ENCODE peak calls at places on chromosomes 4 and X, in seven cellular contexts. K, S, A, D, O, F and G are unnamed samples. For H3K4me1, the result is how much of the 10 kb centered on the place peaks cover.

GRCh38 chr4:87353592-87353991 is 30.9 kb upstream of the HSD17B13 start:
- DNase-seq in K (peak), S (no peak), A (peak), D (peak), O (peak), F (peak), G (no peak)

GRCh38 chr4:3372264-3372932 is 69.4 kb upstream of the HGFAC start:
- DNase-seq in K (no peak), S (no peak), A (no peak), D (no peak), O (no peak), F (no peak), G (no peak)

GRCh38 chr4:83780334-83780733 is 244.4 kb downstream of the GPAT3 start:
- DNase-seq in K (no peak), S (no peak), A (no peak), D (peak), O (peak), F (no peak), G (no peak)

GRCh38 chrX:46601283-46601682 is 27.7 kb downstream of the CHST7 start:
- DNase-seq in K (no peak), S (no peak), A (no peak), D (no peak), O (no peak), F (no peak), G (no peak)

GRCh38 chr4:56940403-56940802 is 32.7 kb downstream of the REST start:
- DNase-seq in K (no peak), S (no peak), A (no peak), D (no peak), O (no peak), F (no peak), G (no peak)

GRCh38 chrX:107861056-107861455 is 35.4 kb downstream of the MID2 start:
- DNase-seq in K (no peak), S (no peak), A (no peak), D (peak), O (no peak), F (no peak), G (no peak)

GRCh38 chr4:28557755-28558154 is 1697.1 kb downstream of the STIM2 start:
- DNase-seq in K (no peak), S (no peak), A (no peak), D (peak), O (peak), F (no peak), G (no peak)

GRCh38 chr4:7739077-7739917 is 200.4 kb downstream of the AFAP1 start:
- DNase-seq in K (no peak), S (no peak), A (no peak), D (no peak), O (no peak), F (no peak), G (no peak)

GRCh38 chr4:38106886-38107514 is 146.8 kb downstream of the PTTG2 start:
- DNase-seq in K (no peak), S (no peak), A (no peak), D (no peak), O (no peak), F (no peak), G (no peak)

GRCh38 chr4:54185871-54186270 is 43.2 kb upstream of the PDGFRA start:
- DNase-seq in K (no peak), S (no peak), A (no peak), D (no peak), O (no peak), F (no peak), G (no peak)

GRCh38 chrX:100747090-100747489 is 15.2 kb upstream of the SYTL4 start:
- DNase-seq in K (no peak), S (no peak), A (no peak), D (no peak), O (no peak), F (no peak), G (no peak)

GRCh38 chr4:143700420-143701352 is at the start of gene FREM3:
- DNase-seq in K (no peak), S (no peak), A (peak), D (no peak), O (peak), F (no peak), G (no peak)

GRCh38 chrX:19811807-19812604 is 75.4 kb downstream of the SH3KBP1 start:
- DNase-seq in K (no peak), S (no peak), A (no peak), D (no peak), O (no peak), F (no peak), G (no peak)

GRCh38 chr4:9765091-9765490 is 16.3 kb upstream of the DRD5 start:
- DNase-seq in K (no peak), S (no peak), A (peak), D (peak), O (no peak), F (no peak), G (no peak)

DNA sequence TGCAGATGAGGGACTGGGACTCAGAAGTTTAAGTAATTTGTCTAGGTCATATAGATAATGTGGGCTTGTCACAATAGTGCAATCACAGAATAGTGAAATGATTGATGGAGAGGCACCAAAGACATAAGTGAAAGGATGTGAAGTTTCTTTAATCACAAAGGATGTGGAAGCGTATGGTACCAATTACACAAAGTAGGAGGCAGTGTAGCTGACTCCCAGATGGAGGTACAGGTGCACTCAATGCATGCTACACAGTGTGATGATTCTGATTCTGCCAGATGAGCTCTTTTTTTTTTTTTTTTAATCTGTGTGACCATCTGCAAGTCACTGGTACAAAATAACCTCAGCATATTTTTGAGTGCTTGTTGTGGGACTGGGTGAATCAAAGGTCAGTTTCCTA is 411.3 kb downstream of the SPRY1 start:
- DNase-seq in K (no peak), S (no peak), A (no peak), D (no peak), O (no peak), F (no peak), G (no peak)
- H3K27ac ChIP-seq in K (no peak), S (no peak), A (no peak), D (no peak), O (no peak), F (no peak), G (no peak)

GRCh38 chrX:2666491-2666890 is 24.6 kb upstream of the CD99 start:
- DNase-seq in K (no peak), S (no peak), A (no peak), D (no peak), O (no peak), F (no peak), G (no peak)

GRCh38 chrX:2676794-2677675 is 14.1 kb upstream of the CD99 start:
- DNase-seq in K (no peak), S (no peak), A (no peak), D (peak), O (no peak), F (no peak), G (no peak)

GRCh38 chrX:2670978-2671377 is 20.1 kb upstream of the CD99 start:
- DNase-seq in K (no peak), S (no peak), A (no peak), D (no peak), O (no peak), F (no peak), G (no peak)

GRCh38 chrX:2673611-2674010 is 17.5 kb upstream of the CD99 start:
- DNase-seq in K (no peak), S (no peak), A (no peak), D (no peak), O (no peak), F (no peak), G (no peak)

GRCh38 chrX:2672084-2672483 is 19.0 kb upstream of the CD99 start:
- DNase-seq in K (no peak), S (no peak), A (no peak), D (no peak), O (no peak), F (no peak), G (no peak)
- H3K4me1 ChIP-seq in K (under half), S (under half), A (under half), D (under half), O (under half), F (under half), G (under half)

DNA sequence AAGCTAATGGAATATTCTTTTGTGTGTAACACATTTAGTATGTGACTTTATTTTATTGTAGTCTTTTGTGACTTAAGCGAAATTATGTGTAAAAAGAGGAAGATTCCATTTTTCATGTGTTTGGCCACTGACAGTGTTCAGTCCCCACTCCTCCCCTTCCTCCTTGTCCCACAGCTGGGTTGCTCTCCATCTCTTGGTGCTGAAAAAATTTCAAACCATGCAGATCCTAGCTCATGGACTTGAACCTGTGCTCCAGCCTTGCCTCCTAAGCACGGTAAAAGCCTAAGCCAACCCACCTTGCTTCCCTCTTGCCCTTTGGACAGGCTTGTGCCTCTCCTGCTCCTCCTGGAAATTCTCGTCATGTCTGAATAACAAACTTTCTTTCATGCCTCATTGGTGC is 2008.5 kb upstream of the TENM3 start:
- DNase-seq in K (no peak), S (no peak), A (peak), D (no peak), O (no peak), F (no peak), G (no peak)
- TF ChIP-seq CTCF in K (no peak), S (no peak), A (no peak), D (no peak), O (no peak), F (no peak), G (no peak)

GRCh38 chr4:153499005-153499404 is 32.8 kb downstream of the TMEM131L start:
- DNase-seq in K (no peak), S (no peak), A (no peak), D (no peak), O (no peak), F (no peak), G (no peak)
- H3K27ac ChIP-seq in K (no peak), S (peak), A (no peak), D (no peak), O (no peak), F (peak), G (peak)

GRCh38 chr4:152663203-152664066 is 16.4 kb downstream of the TMEM154 start:
- DNase-seq in K (no peak), S (no peak), A (peak), D (no peak), O (no peak), F (no peak), G (no peak)

GRCh38 chr4:152665691-152666410 is 13.9 kb downstream of the TMEM154 start:
- DNase-seq in K (no peak), S (no peak), A (peak), D (no peak), O (no peak), F (no peak), G (no peak)

GRCh38 chr4:152668338-152668964 is 11.3 kb downstream of the TMEM154 start:
- DNase-seq in K (no peak), S (no peak), A (peak), D (no peak), O (no peak), F (no peak), G (no peak)

GRCh38 chr4:152666946-152667345 is 12.9 kb downstream of the TMEM154 start:
- DNase-seq in K (no peak), S (no peak), A (peak), D (no peak), O (no peak), F (no peak), G (no peak)

DNA sequence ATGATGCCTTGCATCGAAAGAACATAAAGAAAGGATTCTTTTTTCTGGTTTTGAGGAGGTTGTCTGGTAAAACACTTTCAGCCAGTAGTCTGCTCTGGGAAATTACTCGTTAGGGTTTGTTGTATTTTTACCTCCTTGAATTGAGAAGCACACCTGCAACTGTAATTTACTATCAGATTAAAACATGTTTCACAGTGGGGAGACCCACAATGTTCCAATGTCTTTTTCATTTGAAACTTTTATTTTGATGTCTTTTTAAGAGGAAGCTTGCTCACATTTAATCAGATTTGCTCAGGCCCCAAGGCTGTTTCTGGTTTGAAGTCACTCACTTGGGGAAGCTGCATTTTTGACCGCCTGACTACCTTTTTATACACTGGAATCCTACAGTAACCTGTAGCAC is 12.0 kb downstream of the TMEM154 start:
- DNase-seq in K (no peak), S (no peak), A (no peak), D (no peak), O (no peak), F (no peak), G (no peak)
- H3K4me1 ChIP-seq in K (under half), S (under half), A (under half), D (under half), O (under half), F (under half), G (under half)

GRCh38 chr4:124711469-124712416 is 789 bp downstream of the ANKRD50 start:
- DNase-seq in K (peak), S (peak), A (peak), D (peak), O (peak), F (peak), G (peak)
- TF ChIP-seq CTCF in K (no peak), S (peak), A (no peak), D (peak), O (peak), F (no peak), G (no peak)

GRCh38 chrX:133045986-133046385 is 50.9 kb downstream of the USP26 start:
- DNase-seq in K (no peak), S (no peak), A (no peak), D (peak), O (peak), F (no peak), G (no peak)
- H3K27ac ChIP-seq in K (no peak), S (no peak), A (no peak), D (no peak), O (no peak), F (no peak), G (no peak)

GRCh38 chr4:40209401-40209800 is 12.6 kb downstream of the RHOH start:
- DNase-seq in K (no peak), S (no peak), A (no peak), D (no peak), O (no peak), F (no peak), G (no peak)
- H3K4me1 ChIP-seq in K (under half), S (under half), A (under half), D (under half), O (under half), F (under half), G (under half)

DNA sequence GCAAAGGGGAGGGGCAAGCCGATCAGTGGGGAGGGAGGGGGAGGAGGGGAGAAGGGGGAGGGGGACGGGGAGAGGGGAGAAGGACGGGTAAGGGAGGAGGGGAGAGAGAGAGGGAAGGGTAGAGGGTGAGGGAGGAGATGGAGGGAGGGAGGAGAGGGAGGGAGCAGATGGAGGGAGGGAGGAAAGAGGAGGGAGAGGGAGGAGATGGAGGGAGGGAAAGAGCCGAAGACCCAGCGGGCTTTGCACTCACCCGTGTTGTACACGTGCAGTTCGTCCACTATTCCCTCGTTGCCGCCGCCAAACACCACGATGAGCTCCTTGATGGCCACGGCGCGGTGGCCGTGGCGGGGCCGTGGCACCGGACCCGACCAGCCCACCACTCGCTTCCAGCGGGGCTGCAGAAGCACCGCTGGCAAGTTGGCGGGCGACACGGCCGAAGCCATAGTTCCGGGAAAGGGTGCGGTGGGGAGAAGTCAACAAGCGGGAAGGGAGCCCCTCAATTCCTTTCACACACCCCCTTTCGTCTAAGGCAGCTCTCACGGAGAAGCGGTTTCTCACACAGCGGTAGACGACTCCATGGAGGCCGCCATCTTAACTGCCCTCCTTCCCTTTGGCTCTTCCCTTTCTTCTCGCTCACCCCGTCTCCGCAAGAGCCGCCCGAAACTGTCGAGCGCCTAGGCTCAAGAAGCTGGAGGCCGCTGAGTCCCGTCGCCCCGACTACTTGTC is 1.1 kb downstream of the HCFC1 start:
- DNase-seq in K (peak), S (no peak), A (peak), D (peak), O (peak), F (peak), G (no peak)
- TF ChIP-seq CTCF in K (no peak), S (no peak), A (no peak), D (no peak), O (no peak), F (no peak), G (no peak)